ENCODE peak calls at places on chromosome 17, in four cellular contexts. K, A, L and E are unnamed samples.

GRCh38 chr17:40702271-40702670 is 1.3 kb downstream of the KRT24 start:
- DNase-seq in L (no peak), K (no peak), A (no peak), E (no peak)

GRCh38 chr17:7747586-7747985 is 30.0 kb downstream of the DNAH2 start:
- DNase-seq in A (no peak), K (no peak), L (no peak), E (peak; percentile 34)

GRCh38 chr17:82105417-82105881 is 7.4 kb upstream of the FASN start:
- DNase-seq in A (no peak), L (no peak), K (no peak), E (no peak)

GRCh38 chr17:61328351-61328750 is 71.3 kb upstream of the TBX2 start:
- DNase-seq in K (no peak), L (no peak), A (no peak), E (no peak)

GRCh38 chr17:7403902-7404736 is at the start of gene TMEM256:
- DNase-seq in A (peak; percentile 76), L (peak; percentile 92), K (peak; percentile 93), E (peak; percentile 98)

GRCh38 chr17:56009795-56010715 is 143.2 kb upstream of the ANKFN1 start:
- DNase-seq in L (no peak), A (no peak), K (no peak), E (no peak)

GRCh38 chr17:28613916-28614315 is at the start of gene RSKR:
- DNase-seq in A (no peak), L (no peak), K (no peak), E (no peak)

GRCh38 chr17:29051194-29051593 is 8.3 kb downstream of the PIPOX start:
- DNase-seq in A (no peak), L (no peak), K (no peak), E (no peak)

GRCh38 chr17:18016426-18016825 is 22.5 kb downstream of the ATPAF2 start:
- DNase-seq in K (no peak), A (no peak), L (no peak), E (no peak)

GRCh38 chr17:40303009-40303657 is 5.8 kb upstream of the RARA start:
- DNase-seq in K (peak; percentile 34), L (no peak), A (peak; percentile 36), E (peak; percentile 64)

GRCh38 chr17:75589017-75589918 is 1.7 kb downstream of the MYO15B start:
- DNase-seq in L (peak; percentile 48), A (peak; percentile 99), K (peak; percentile 100), E (peak; percentile 78)

GRCh38 chr17:30717290-30718098 is 107.0 kb downstream of the CRLF3 start:
- DNase-seq in L (no peak), A (no peak), K (no peak), E (no peak)

GRCh38 chr17:336110-337021 is 16.2 kb downstream of the RPH3AL start:
- DNase-seq in A (no peak), K (no peak), L (no peak), E (no peak)

GRCh38 chr17:31787857-31788570 is 71.0 kb downstream of the COPRS start:
- DNase-seq in A (peak; percentile 3), L (no peak), K (no peak), E (peak; percentile 15)

GRCh38 chr17:73910216-73910615 is 266.0 kb upstream of the SDK2 start:
- DNase-seq in K (no peak), L (no peak), A (no peak), E (no peak)

GRCh38 chr17:64491034-64491860 is 5.6 kb downstream of the POLG2 start:
- DNase-seq in A (no peak), K (no peak), L (no peak), E (peak; percentile 57)

GRCh38 chr17:49339359-49339758 is 22.7 kb downstream of the ZNF652 start:
- DNase-seq in A (no peak), K (no peak), L (no peak), E (no peak)

GRCh38 chr17:49616546-49617205 is 41.0 kb downstream of the NXPH3 start:
- DNase-seq in L (no peak), A (no peak), K (no peak), E (no peak)

GRCh38 chr17:4594406-4595349 is 10.3 kb downstream of the SMTNL2 start:
- DNase-seq in L (no peak), K (no peak), A (peak; percentile 64), E (no peak)

GRCh38 chr17:29180051-29180787 is at the start of gene MYO18A:
- DNase-seq in K (peak; percentile 82), A (peak; percentile 82), L (no peak), E (peak; percentile 45)

GRCh38 chr17:15649861-15650391 is 30.4 kb upstream of the FBXW10B start:
- DNase-seq in L (no peak), A (no peak), K (peak; percentile 1), E (no peak)

GRCh38 chr17:59707971-59708425 is 544 bp downstream of the VMP1 start:
- DNase-seq in A (no peak), K (peak; percentile 49), L (no peak), E (no peak)

GRCh38 chr17:48612456-48612853 is 1.6 kb upstream of the HOXB7 start:
- DNase-seq in K (no peak), A (no peak), L (no peak), E (no peak)

GRCh38 chr17:39650121-39650579 is 13.2 kb downstream of the STARD3 start:
- DNase-seq in K (no peak), A (peak; percentile 78), L (no peak), E (no peak)

GRCh38 chr17:31674717-31675349 is 184.2 kb downstream of the COPRS start:
- DNase-seq in L (no peak), K (no peak), A (no peak), E (no peak)

GRCh38 chr17:76408037-76408849 is 23.8 kb downstream of the SPHK1 start:
- DNase-seq in A (peak; percentile 52), L (no peak), K (peak; percentile 67), E (peak; percentile 62)

GRCh38 chr17:29138991-29139682 is 41.1 kb downstream of the MYO18A start:
- DNase-seq in K (no peak), L (no peak), A (no peak), E (no peak)

GRCh38 chr17:42579794-42580551 is 2.4 kb upstream of the PSMC3IP start:
- DNase-seq in L (no peak), K (no peak), A (no peak), E (no peak)

GRCh38 chr17:75729351-75729750 is 8.1 kb downstream of the ITGB4 start:
- DNase-seq in L (no peak), A (no peak), K (no peak), E (no peak)

GRCh38 chr17:32102172-32102571 is 40.1 kb upstream of the RHOT1 start:
- DNase-seq in K (no peak), A (no peak), L (no peak), E (no peak)

GRCh38 chr17:42422958-42423712 is at the start of gene CAVIN1:
- DNase-seq in A (peak; percentile 99), K (peak; percentile 76), L (no peak), E (peak; percentile 90)

GRCh38 chr17:35878361-35878760 is 1.8 kb downstream of the CCL5 start:
- DNase-seq in K (no peak), L (no peak), A (no peak), E (no peak)

GRCh38 chr17:35875439-35876139 is 4.6 kb downstream of the CCL5 start:
- DNase-seq in A (no peak), L (peak; percentile 62), K (no peak), E (peak; percentile 46)

GRCh38 chr17:35879748-35880654 is at the start of gene CCL5:
- DNase-seq in A (no peak), K (no peak), L (peak; percentile 84), E (no peak)

GRCh38 chr17:35872581-35872980 is 3.9 kb upstream of the HEATR9 start:
- DNase-seq in L (no peak), A (no peak), K (no peak), E (no peak)

GRCh38 chr17:35877345-35878029 is 2.7 kb downstream of the CCL5 start:
- DNase-seq in A (no peak), K (no peak), L (no peak), E (no peak)
- TF ChIP-seq TARDBP in A (no peak), K (no peak), L (no peak), E (no peak)

GRCh38 chr17:78291944-78292910 is 60.8 kb downstream of the TMEM235 start:
- DNase-seq in K (no peak), A (no peak), L (no peak), E (no peak)
- TF ChIP-seq TARDBP in K (no peak), A (no peak), L (no peak), E (no peak)

GRCh38 chr17:79340286-79340685 is 265.7 kb downstream of the ENGASE start:
- DNase-seq in L (peak; percentile 39), A (no peak), K (no peak), E (no peak)

GRCh38 chr17:79340771-79341528 is 266.3 kb downstream of the ENGASE start:
- DNase-seq in K (no peak), A (no peak), L (peak; percentile 81), E (no peak)

GRCh38 chr17:79341816-79342215 is 267.2 kb downstream of the ENGASE start:
- DNase-seq in L (no peak), A (no peak), K (no peak), E (no peak)

GRCh38 chr17:79341529-79341780 is 266.8 kb downstream of the ENGASE start:
- DNase-seq in A (no peak), L (no peak), K (no peak), E (no peak)

DNA sequence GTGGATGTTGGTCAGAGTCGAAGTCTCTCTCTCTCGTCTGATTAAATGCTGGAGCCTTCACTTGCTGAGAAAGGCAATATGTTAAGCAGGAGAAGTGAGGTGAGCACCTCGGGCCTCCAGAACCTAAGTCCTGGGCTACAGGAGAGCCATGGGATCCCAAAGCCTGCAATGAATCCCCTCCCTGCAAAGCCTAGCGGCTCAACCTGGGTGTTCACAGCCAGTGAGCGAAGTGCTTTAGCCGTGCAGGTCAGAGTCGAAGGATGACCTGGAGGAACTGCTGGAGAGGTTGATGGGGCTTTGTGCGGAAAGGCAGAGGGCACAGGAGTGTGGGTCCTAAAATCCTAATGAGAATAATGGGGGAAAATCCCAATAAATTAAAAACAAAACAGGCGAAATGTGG is 267.8 kb downstream of the ENGASE start:
- DNase-seq in L (no peak), A (no peak), K (no peak), E (no peak)
- TF ChIP-seq TARDBP in L (no peak), A (no peak), K (no peak), E (no peak)

GRCh38 chr17:38428150-38428642 is at the start of gene ARHGAP23:
- DNase-seq in A (peak; percentile 90), L (no peak), K (no peak), E (no peak)
- TF ChIP-seq TARDBP in A (no peak), L (no peak), K (no peak), E (no peak)